ENCODE peak calls at places on chromosomes 2 and 18, in ten cellular contexts. B is HT-29, C is heart right ventricle, M is T-cell, I is fibroblast of pulmonary artery, O is cerebellum, Q is SIG-M5, D is GM13976, F is cardiac muscle cell, V is SW480. S is an unnamed sample.

GRCh38 chr18:35131387-35132283 is 90.4 kb downstream of the MAPRE2 start:
- DNase-seq in M (no peak), B (no peak), I (no peak), C (no peak), Q (no peak), O (no peak), V (no peak), F (no peak), D (no peak), S (no peak)

GRCh38 chr2:121505005-121505404 is 25.7 kb upstream of the RNU4ATAC start:
- DNase-seq in D (no peak), F (no peak), O (no peak), B (no peak), V (no peak), Q (no peak), M (no peak), C (no peak), I (peak), S (peak)

GRCh38 chr18:75036941-75037516 is 171.9 kb downstream of the PTGR3 start:
- DNase-seq in M (no peak), B (no peak), V (no peak), D (no peak), F (no peak), Q (no peak), I (peak), C (no peak), O (no peak), S (no peak)

GRCh38 chr2:173652311-173652710 is 297.6 kb downstream of the CDCA7 start:
- DNase-seq in O (no peak), Q (no peak), F (no peak), C (no peak), D (no peak), V (peak), I (peak), M (no peak), B (peak), S (peak)

GRCh38 chr2:16870677-16871076 is 205.0 kb upstream of the CYRIA start:
- DNase-seq in D (no peak), C (no peak), B (no peak), V (no peak), F (no peak), M (no peak), I (no peak), O (no peak), Q (no peak), S (no peak)

GRCh38 chr2:169344736-169345506 is 17.4 kb downstream of the LRP2 start:
- DNase-seq in B (no peak), Q (no peak), V (no peak), F (no peak), C (no peak), I (no peak), M (no peak), O (no peak), D (no peak), S (no peak)

GRCh38 chr18:7778181-7778580 is 211.1 kb downstream of the PTPRM start:
- DNase-seq in V (no peak), I (peak), F (no peak), B (no peak), Q (no peak), O (no peak), D (no peak), M (no peak), C (no peak), S (no peak)

GRCh38 chr2:216799873-216800421 is 59.9 kb downstream of the TNP1 start:
- DNase-seq in D (no peak), C (no peak), O (no peak), V (no peak), F (no peak), M (no peak), B (no peak), Q (no peak), I (no peak), S (peak)

GRCh38 chr2:71589763-71590162 is 136.4 kb downstream of the DYSF start:
- DNase-seq in M (no peak), D (no peak), O (no peak), C (no peak), Q (no peak), I (no peak), B (no peak), F (peak), V (no peak), S (no peak)

GRCh38 chr2:80331025-80331424 is 26.5 kb upstream of the LRRTM1 start:
- DNase-seq in Q (no peak), O (no peak), C (no peak), F (no peak), B (no peak), M (no peak), V (no peak), D (no peak), I (no peak), S (no peak)

GRCh38 chr2:12326449-12327190 is 390.1 kb upstream of the TRIB2 start:
- DNase-seq in B (peak), I (no peak), C (no peak), D (peak), Q (no peak), F (peak), O (no peak), V (no peak), M (no peak), S (no peak)

GRCh38 chr2:19158211-19158610 is 200.2 kb downstream of the OSR1 start:
- DNase-seq in B (no peak), M (no peak), D (no peak), C (no peak), I (no peak), O (no peak), Q (no peak), V (no peak), F (no peak), S (peak)

GRCh38 chr2:145253492-145253891 is 733.6 kb upstream of the ZEB2 start:
- DNase-seq in D (no peak), I (no peak), C (no peak), M (no peak), B (peak), O (no peak), F (no peak), V (peak), Q (no peak), S (no peak)

GRCh38 chr2:10283106-10284062 is 19.3 kb upstream of the HPCAL1 start:
- DNase-seq in B (peak), F (no peak), Q (peak), C (no peak), I (peak), V (peak), M (no peak), O (no peak), D (no peak), S (peak)

GRCh38 chr2:62270728-62271127 is 74.8 kb downstream of the B3GNT2 start:
- DNase-seq in B (peak), C (peak), D (no peak), M (no peak), F (peak), I (peak), Q (no peak), V (no peak), O (no peak), S (peak)

GRCh38 chr2:237471457-237472186 is 15.4 kb upstream of the MLPH start:
- DNase-seq in V (peak), I (no peak), D (peak), O (no peak), F (peak), C (no peak), B (peak), Q (no peak), M (no peak), S (no peak)

GRCh38 chr18:57431512-57432080 is 3.6 kb upstream of the ONECUT2 start:
- DNase-seq in C (no peak), M (no peak), Q (no peak), F (no peak), D (no peak), O (no peak), V (no peak), I (no peak), B (no peak), S (no peak)

GRCh38 chr2:216570357-216570756 is 62.9 kb upstream of the IGFBP2 start:
- DNase-seq in O (no peak), Q (no peak), I (no peak), D (no peak), V (no peak), F (no peak), C (no peak), B (no peak), M (no peak), S (no peak)

GRCh38 chr2:95530734-95531133 is 46.2 kb upstream of the TRIM43B start:
- DNase-seq in O (no peak), D (peak), M (no peak), V (no peak), B (no peak), Q (no peak), I (peak), F (no peak), C (no peak), S (peak)

GRCh38 chr2:41937464-41937861 is 110.4 kb upstream of the PKDCC start:
- DNase-seq in B (no peak), D (no peak), M (no peak), Q (no peak), F (no peak), O (no peak), V (no peak), I (peak), C (no peak), S (peak)

GRCh38 chr2:9178905-9179571 is 27.6 kb upstream of the ASAP2 start:
- DNase-seq in O (no peak), Q (no peak), F (no peak), V (peak), M (no peak), I (peak), B (peak), D (no peak), C (peak), S (peak)

GRCh38 chr2:138282014-138282413 is 219.6 kb upstream of the SPOPL start:
- DNase-seq in F (no peak), I (no peak), V (no peak), M (no peak), Q (no peak), D (no peak), O (no peak), C (no peak), B (no peak), S (no peak)

GRCh38 chr2:73415906-73416305 is 30.3 kb downstream of the ALMS1 start:
- DNase-seq in F (no peak), D (no peak), Q (no peak), B (no peak), I (no peak), M (no peak), O (no peak), C (no peak), V (no peak), S (peak)

GRCh38 chr2:188415754-188416083 is 124.0 kb downstream of the GULP1 start:
- DNase-seq in V (no peak), D (no peak), M (no peak), F (no peak), Q (no peak), C (no peak), O (no peak), I (no peak), B (no peak), S (no peak)

GRCh38 chr2:28523873-28524272 is 28.0 kb downstream of the PLB1 start:
- DNase-seq in C (no peak), D (no peak), Q (no peak), F (no peak), O (no peak), V (no peak), B (no peak), M (no peak), I (no peak), S (no peak)

GRCh38 chr2:64562148-64562784 is 38.1 kb downstream of the AFTPH start:
- DNase-seq in V (peak), M (no peak), C (no peak), F (no peak), D (no peak), Q (no peak), B (peak), I (peak), O (no peak), S (peak)

GRCh38 chr18:48334845-48335244 is 74.3 kb downstream of the ZBTB7C start:
- DNase-seq in I (no peak), M (no peak), B (no peak), F (no peak), O (no peak), V (no peak), D (no peak), C (no peak), Q (no peak), S (no peak)

GRCh38 chr2:55239656-55240222 is 7.3 kb downstream of the RPS27A start:
- DNase-seq in I (no peak), D (no peak), B (no peak), C (no peak), M (no peak), F (no peak), O (no peak), V (no peak), Q (no peak), S (no peak)

GRCh38 chr2:1750935-1751767 is 6.8 kb upstream of the PXDN start:
- DNase-seq in I (peak), B (peak), O (peak), F (peak), C (peak), V (peak), D (peak), M (peak), Q (no peak), S (peak)

GRCh38 chr2:139529045-139529444 is 748.9 kb upstream of the NXPH2 start:
- DNase-seq in F (peak), D (no peak), O (no peak), M (no peak), Q (no peak), I (no peak), C (no peak), B (no peak), V (no peak), S (no peak)

GRCh38 chr18:65235966-65236634 is 514.7 kb upstream of the CDH7 start:
- DNase-seq in V (no peak), I (no peak), F (no peak), D (no peak), Q (no peak), B (no peak), C (no peak), M (no peak), O (no peak), S (no peak)

GRCh38 chr2:28393115-28393836 is 618 bp downstream of the FOSL2 start:
- DNase-seq in I (peak), M (peak), C (peak), D (peak), F (peak), Q (no peak), O (peak), V (peak), B (peak), S (peak)

S was measured in LHCN-M2.